ENCODE peak calls at places on chromosome 1, in nine cellular contexts. K is CD8-positive, alpha-beta T cell; M is heart left ventricle; U is OCI-LY7; W is IMR-90; V is progenitor cell of endocrine pancreas; Y is lower leg skin; X is GM20000; D is GM23338. L is an unnamed sample.
A peak's percentile ranks its signal among the peaks of the same experiment; 100 is the strongest.

GRCh38 chr1:232904566-232904965 is 45.8 kb upstream of the NTPCR start:
- DNase-seq in D (no peak), M (no peak), V (no peak), X (peak; percentile 14), Y (no peak), W (peak; percentile 89), U (no peak), K (no peak), L (no peak)

GRCh38 chr1:5818755-5819154 is 173.5 kb downstream of the NPHP4 start:
- DNase-seq in X (no peak), M (no peak), K (no peak), D (no peak), V (no peak), Y (no peak), W (no peak), U (no peak), L (no peak)

GRCh38 chr1:109425902-109426277 is 358 bp downstream of the PSMA5 start:
- DNase-seq in M (no peak), X (no peak), U (peak; percentile 71), Y (no peak), W (peak; percentile 53), V (no peak), K (peak; percentile 61), D (peak; percentile 71), L (no peak)

GRCh38 chr1:200429221-200429751 is 19.4 kb upstream of the ZNF281 start:
- DNase-seq in D (no peak), Y (no peak), M (no peak), V (no peak), K (no peak), W (peak; percentile 62), U (no peak), X (no peak), L (no peak)

GRCh38 chr1:56506951-56507437 is 72.4 kb downstream of the PLPP3 start:
- DNase-seq in V (no peak), U (no peak), D (no peak), X (no peak), Y (no peak), W (no peak), K (no peak), M (no peak), L (no peak)

GRCh38 chr1:151197863-151198253 is 494 bp upstream of the PIP5K1A start:
- DNase-seq in M (no peak), W (no peak), X (no peak), Y (peak; percentile 61), K (no peak), D (peak; percentile 8), V (no peak), U (no peak), L (no peak)

GRCh38 chr1:81115422-81115821 is 685.3 kb upstream of the ADGRL2 start:
- DNase-seq in V (no peak), X (no peak), M (no peak), Y (no peak), D (peak; percentile 15), K (no peak), U (no peak), W (no peak), L (no peak)

GRCh38 chr1:212688338-212689047 is 11.1 kb downstream of the BATF3 start:
- DNase-seq in M (no peak), W (peak; percentile 59), Y (no peak), U (no peak), X (no peak), K (no peak), D (no peak), V (no peak), L (no peak)

GRCh38 chr1:26999440-26999987 is 6.0 kb downstream of the TRNP1 start:
- DNase-seq in V (no peak), D (peak; percentile 99), Y (no peak), X (no peak), W (peak; percentile 98), U (no peak), M (peak; percentile 79), K (no peak), L (no peak)

GRCh38 chr1:180691322-180691721 is 59.5 kb downstream of the XPR1 start:
- DNase-seq in K (no peak), M (no peak), D (no peak), U (no peak), X (no peak), W (peak; percentile 43), Y (no peak), V (no peak), L (no peak)

GRCh38 chr1:212034516-212035122 is 738 bp downstream of the INTS7 start:
- DNase-seq in U (no peak), V (no peak), Y (no peak), X (no peak), M (peak; percentile 24), K (no peak), D (no peak), W (no peak), L (no peak)

GRCh38 chr1:247358920-247359319 is 27.3 kb upstream of the ZNF496 start:
- DNase-seq in Y (no peak), X (no peak), V (no peak), K (no peak), D (no peak), W (peak; percentile 31), M (no peak), U (no peak), L (no peak)

GRCh38 chr1:243623831-243624230 is 226.2 kb downstream of the AKT3 start:
- DNase-seq in V (no peak), D (no peak), K (no peak), X (no peak), Y (no peak), W (peak; percentile 86), M (no peak), U (no peak), L (no peak)

GRCh38 chr1:172135923-172136610 is 284.4 kb upstream of the C1orf105 start:
- DNase-seq in D (no peak), Y (no peak), X (no peak), V (no peak), M (no peak), K (no peak), U (no peak), W (peak; percentile 81), L (no peak)

GRCh38 chr1:59497616-59498015 is 200.7 kb downstream of the FGGY start:
- DNase-seq in K (no peak), U (no peak), V (no peak), Y (no peak), M (no peak), D (no peak), W (no peak), X (no peak), L (no peak)

GRCh38 chr1:207579436-207579799 is 65.5 kb upstream of the CR1L start:
- DNase-seq in Y (no peak), V (peak; percentile 18), M (peak; percentile 19), U (peak; percentile 67), D (peak; percentile 95), W (peak; percentile 60), X (peak; percentile 43), K (peak; percentile 20), L (no peak)
- TF ChIP-seq CTCF in Y (no peak), V (peak; percentile 70), M (peak; percentile 21), U (peak; percentile 79), D (peak; percentile 94), W (peak; percentile 52), X (peak; percentile 29), K (no peak), L (peak; percentile 63)

DNA sequence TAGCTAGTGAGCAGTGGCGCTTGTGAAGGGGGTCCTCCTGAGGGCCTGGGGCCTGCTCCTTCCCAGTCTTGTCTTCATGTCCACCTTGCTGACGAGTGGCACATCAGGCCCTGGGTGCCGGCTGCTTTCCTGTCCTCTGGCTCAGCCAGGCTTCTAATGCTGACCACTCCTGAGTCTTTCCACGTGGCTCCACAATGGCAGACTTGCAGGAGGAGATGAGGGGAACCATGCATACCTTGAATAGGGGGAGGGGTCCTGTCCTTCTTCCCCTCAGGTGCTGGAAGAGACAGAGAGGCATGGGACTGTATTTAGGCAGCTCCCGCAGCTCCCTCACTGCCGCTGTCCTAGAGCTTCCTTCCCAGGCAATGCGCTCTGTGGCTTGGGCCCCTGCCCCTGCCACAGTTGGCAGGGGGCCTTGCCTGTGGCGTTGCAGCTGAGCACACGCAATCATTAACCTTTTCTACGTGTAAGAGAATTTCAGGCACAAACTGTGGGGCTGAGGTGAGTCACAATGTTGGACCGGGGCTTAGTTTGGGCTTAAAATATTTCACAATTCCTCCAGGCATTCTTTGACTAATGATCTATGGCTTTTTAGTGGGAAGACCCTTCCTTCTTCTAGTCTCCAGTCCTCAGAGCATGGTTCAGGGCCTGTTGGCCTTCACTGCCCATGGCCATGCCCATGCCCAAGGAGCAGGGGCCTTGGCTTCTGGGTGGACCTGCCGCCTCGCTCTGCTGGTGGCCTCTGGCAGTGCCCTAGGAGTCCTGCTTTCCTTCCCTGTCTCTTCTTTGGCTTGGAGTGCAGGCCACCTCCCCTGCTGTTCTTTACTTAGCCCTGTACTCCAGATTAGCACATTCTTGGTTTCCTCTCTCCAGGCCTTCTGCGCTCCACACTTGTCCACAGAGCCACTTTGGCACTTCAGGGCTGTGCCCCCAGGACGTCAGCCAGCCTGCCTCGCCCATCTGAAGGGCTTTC is 39.1 kb downstream of the MAPKAPK2 start:
- DNase-seq in W (peak; percentile 86), Y (no peak), X (no peak), M (peak; percentile 40), V (no peak), D (peak; percentile 43), K (no peak), U (no peak), L (no peak)
- TF ChIP-seq CTCF in W (no peak), Y (no peak), X (no peak), M (no peak), V (no peak), D (no peak), K (no peak), U (no peak), L (no peak)

GRCh38 chr1:177567393-177567792 is 396.6 kb downstream of the BRINP2 start:
- DNase-seq in W (peak; percentile 8), X (no peak), U (peak; percentile 4), D (peak; percentile 58), V (no peak), Y (no peak), M (no peak), K (no peak), L (no peak)
- TF ChIP-seq CTCF in W (peak; percentile 14), X (no peak), U (peak; percentile 25), D (peak; percentile 43), V (peak; percentile 36), Y (no peak), M (no peak), K (no peak), L (no peak)

DNA sequence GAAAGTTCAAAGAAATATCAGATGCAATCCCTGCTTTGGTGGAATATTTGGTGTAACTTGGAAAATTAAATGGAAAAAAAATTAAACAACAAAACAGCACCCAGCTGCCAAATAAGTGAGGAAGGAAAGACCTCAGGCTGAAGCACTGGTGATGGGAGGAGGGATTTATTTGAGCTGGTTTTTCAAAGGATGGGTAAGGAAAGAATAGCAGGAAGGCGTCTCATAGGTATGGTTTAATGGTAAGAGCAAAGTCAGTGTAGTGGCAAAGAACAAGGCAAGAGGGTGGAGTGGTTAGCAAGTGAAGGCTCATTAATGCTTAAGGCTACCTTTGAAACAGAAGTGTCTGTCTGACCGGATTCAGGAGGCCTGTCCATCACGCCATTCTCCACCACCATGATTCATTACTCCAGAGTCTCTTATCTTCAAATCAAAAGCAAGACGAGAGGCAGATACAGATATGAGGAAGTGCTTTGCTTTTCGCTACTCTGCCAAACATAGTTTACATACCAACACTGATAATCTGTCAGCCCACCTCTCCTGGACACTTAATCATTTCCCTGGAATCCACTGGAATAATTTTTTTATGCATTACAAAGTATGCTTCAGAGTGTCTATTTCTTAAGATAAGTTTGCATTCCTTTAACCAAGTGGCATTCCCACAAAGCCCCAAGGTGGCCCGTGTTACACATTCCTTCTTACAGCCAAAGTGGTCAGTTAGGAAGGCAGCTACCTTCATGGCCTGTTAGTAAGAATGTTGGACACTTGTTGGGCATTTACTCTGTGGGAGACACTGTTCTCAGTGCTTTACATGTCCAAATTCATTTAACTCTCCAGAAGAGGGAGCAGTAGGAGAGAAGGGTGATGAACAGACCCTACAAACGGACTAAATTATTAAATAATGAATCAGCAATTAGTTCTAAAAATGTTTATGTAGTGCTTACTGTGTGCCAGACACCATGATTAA is 146.6 kb downstream of the ROR1 start:
- DNase-seq in W (peak; percentile 89), U (no peak), X (no peak), D (no peak), K (no peak), M (no peak), V (no peak), Y (no peak), L (no peak)
- TF ChIP-seq CTCF in W (peak; percentile 56), U (peak; percentile 39), X (no peak), D (peak; percentile 34), K (no peak), M (no peak), V (peak; percentile 20), Y (no peak), L (peak; percentile 31)